ENCODE peak calls at places on chromosomes 13 and 19, in seven cellular contexts. G is Panc1; N is CD8-positive, alpha-beta T cell; Y is ascending aorta; O is transverse colon; Z is upper lobe of left lung; T is pancreas. L is an unnamed sample.

GRCh38 chr13:94478913-94479312 is 569 bp downstream of the DCT start:
- DNase-seq in G (no peak), N (no peak), Y (no peak), O (no peak), Z (no peak), T (no peak), L (no peak)

GRCh38 chr19:52343548-52343947 is 7.5 kb downstream of the ZNF610 start:
- DNase-seq in G (no peak), N (peak), Y (peak), O (peak), Z (peak), T (no peak), L (peak)

GRCh38 chr13:75101997-75102720 is 379.8 kb downstream of the TBC1D4 start:
- DNase-seq in G (no peak), N (no peak), Y (no peak), O (no peak), Z (no peak), T (no peak), L (no peak)

GRCh38 chr13:27791146-27791900 is 960 bp upstream of the GSX1 start:
- DNase-seq in G (no peak), N (no peak), Y (no peak), O (no peak), Z (no peak), T (no peak), L (no peak)

GRCh38 chr19:19588546-19588945 is 29.9 kb downstream of the PBX4 start:
- DNase-seq in G (no peak), N (no peak), Y (no peak), O (no peak), Z (no peak), T (no peak), L (no peak)

GRCh38 chr13:110307697-110308376 is 753 bp downstream of the COL4A2 start:
- DNase-seq in G (no peak), N (no peak), Y (peak), O (no peak), Z (no peak), T (no peak), L (no peak)

GRCh38 chr19:9645466-9645865 is 24.4 kb upstream of the ZNF561 start:
- DNase-seq in G (no peak), N (no peak), Y (no peak), O (no peak), Z (no peak), T (no peak), L (no peak)

GRCh38 chr19:29965529-29965928 is 23.5 kb downstream of the URI1 start:
- DNase-seq in G (no peak), N (no peak), Y (no peak), O (no peak), Z (no peak), T (no peak), L (no peak)

GRCh38 chr13:21616880-21617279 is 12.9 kb upstream of the MICU2 start:
- DNase-seq in G (no peak), N (no peak), Y (no peak), O (peak), Z (no peak), T (no peak), L (no peak)

GRCh38 chr19:19642506-19643157 is 825 bp downstream of the GMIP start:
- DNase-seq in G (no peak), N (peak), Y (no peak), O (peak), Z (peak), T (no peak), L (no peak)

GRCh38 chr19:3949294-3949693 is 16.4 kb downstream of the NMRK2 start:
- DNase-seq in G (no peak), N (no peak), Y (no peak), O (no peak), Z (no peak), T (no peak), L (no peak)

GRCh38 chr19:36136975-36137686 is 2.7 kb upstream of the CAPNS1 start:
- DNase-seq in G (peak), N (no peak), Y (peak), O (peak), Z (peak), T (no peak), L (no peak)

GRCh38 chr19:38577826-38578225 is 39.9 kb downstream of the MAP4K1 start:
- DNase-seq in G (no peak), N (no peak), Y (no peak), O (no peak), Z (peak), T (no peak), L (no peak)

GRCh38 chr13:29994911-29995601 is 144.6 kb upstream of the UBL3 start:
- DNase-seq in G (no peak), N (no peak), Y (no peak), O (no peak), Z (no peak), T (no peak), L (no peak)

GRCh38 chr19:40803857-40804782 is 5.1 kb downstream of the EGLN2 start:
- DNase-seq in G (no peak), N (peak), Y (no peak), O (peak), Z (peak), T (no peak), L (peak)

GRCh38 chr13:46575321-46575721 is 22.4 kb downstream of the LRCH1 start:
- DNase-seq in G (no peak), N (no peak), Y (no peak), O (no peak), Z (no peak), T (no peak), L (no peak)

GRCh38 chr13:99471231-99472202 is 29.8 kb upstream of the TM9SF2 start:
- DNase-seq in G (no peak), N (no peak), Y (no peak), O (no peak), Z (no peak), T (no peak), L (no peak)

GRCh38 chr19:10420444-10421239 is at the start of gene PDE4A:
- DNase-seq in G (no peak), N (no peak), Y (no peak), O (no peak), Z (no peak), T (no peak), L (no peak)

GRCh38 chr19:50759886-50760285 is 10.4 kb upstream of the GPR32 start:
- DNase-seq in G (no peak), N (no peak), Y (no peak), O (no peak), Z (no peak), T (no peak), L (no peak)

GRCh38 chr13:30308548-30308947 is 1.2 kb upstream of the KATNAL1 start:
- DNase-seq in G (no peak), N (no peak), Y (no peak), O (no peak), Z (peak), T (no peak), L (no peak)

GRCh38 chr13:26784704-26785639 is 24.4 kb upstream of the GPR12 start:
- DNase-seq in G (no peak), N (no peak), Y (no peak), O (peak), Z (no peak), T (no peak), L (peak)

GRCh38 chr19:7658219-7658686 is 10.6 kb upstream of the RETN start:
- DNase-seq in G (no peak), N (peak), Y (no peak), O (peak), Z (peak), T (no peak), L (no peak)

GRCh38 chr13:95156208-95156607 is 145.0 kb downstream of the ABCC4 start:
- DNase-seq in G (no peak), N (no peak), Y (no peak), O (no peak), Z (no peak), T (no peak), L (no peak)

GRCh38 chr13:31885994-31886393 is 145.6 kb upstream of the FRY start:
- DNase-seq in G (no peak), N (no peak), Y (no peak), O (no peak), Z (no peak), T (no peak), L (no peak)

GRCh38 chr19:48122421-48122820 is 11.8 kb upstream of the PLA2G4C start:
- DNase-seq in G (no peak), N (no peak), Y (no peak), O (no peak), Z (no peak), T (no peak), L (no peak)

GRCh38 chr19:3175761-3176714 is 2.5 kb upstream of the S1PR4 start:
- DNase-seq in G (no peak), N (peak), Y (no peak), O (peak), Z (peak), T (no peak), L (peak)

DNA sequence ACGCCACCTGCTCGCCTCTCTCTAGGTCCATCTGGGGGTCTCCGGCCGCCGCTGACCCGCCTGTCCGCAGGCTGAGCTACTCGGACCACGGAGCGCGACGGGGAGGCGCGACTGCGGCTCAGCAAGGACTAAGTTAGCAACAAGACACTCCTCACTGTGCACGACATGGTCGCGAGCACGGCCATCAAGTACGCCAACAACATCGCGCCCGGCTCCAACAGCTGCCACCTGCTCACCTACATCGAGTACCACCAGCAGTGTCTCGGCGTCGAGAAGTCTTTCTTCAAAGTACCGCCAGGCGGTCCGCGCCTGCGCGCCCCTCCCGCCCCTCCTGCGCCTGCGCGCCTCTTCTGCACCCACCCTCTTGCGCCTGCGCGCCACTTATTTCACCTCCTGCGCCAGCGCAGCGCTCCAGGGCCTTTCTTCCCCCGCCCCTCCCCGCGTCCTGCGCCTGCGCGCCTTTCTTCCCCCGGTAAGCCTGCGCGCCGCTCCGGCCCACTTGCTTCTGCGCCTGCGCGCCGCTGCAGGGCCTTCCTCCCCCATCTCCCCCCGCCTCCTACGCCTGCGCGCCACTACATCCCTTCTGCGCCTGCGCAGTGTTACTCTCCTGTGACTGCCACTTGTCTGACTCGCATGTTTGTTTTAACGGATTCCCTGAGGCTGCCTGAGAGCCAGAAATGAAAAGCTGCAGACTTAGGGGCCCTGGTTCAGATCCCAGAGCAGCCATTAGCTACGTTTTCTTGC is 63.9 kb downstream of the ACSBG2 start:
- DNase-seq in G (peak), N (peak), Y (peak), O (peak), Z (peak), T (peak), L (peak)
- TF ChIP-seq CTCF in G (no peak), N (peak), Y (peak), O (peak), Z (peak), T (no peak), L (peak)

DNA sequence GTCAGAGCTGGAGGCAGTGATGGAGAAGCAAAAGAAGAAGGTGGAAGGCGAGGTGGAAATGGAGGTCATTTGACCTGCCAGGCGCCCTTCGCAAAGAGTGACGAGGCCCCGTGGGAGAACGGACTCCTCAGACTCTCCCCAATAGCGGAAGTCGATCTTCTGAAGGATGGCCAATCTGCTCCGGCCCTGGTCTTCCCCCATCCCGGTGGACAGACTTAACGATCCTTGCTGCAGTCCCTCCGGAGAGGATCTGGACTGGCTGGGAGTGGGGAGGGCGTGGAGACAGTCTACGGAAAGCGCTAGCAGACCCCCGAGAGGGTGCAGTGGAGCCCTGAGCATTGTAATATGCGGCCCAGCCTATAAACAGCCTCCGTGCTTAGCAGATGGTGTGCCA is 11.9 kb downstream of the EPS8L1 start:
- DNase-seq in G (no peak), N (no peak), Y (no peak), O (no peak), Z (no peak), T (no peak), L (no peak)
- H3K27ac ChIP-seq in G (no peak), N (no peak), Y (no peak), O (no peak), Z (peak), T (no peak), L (no peak)

DNA sequence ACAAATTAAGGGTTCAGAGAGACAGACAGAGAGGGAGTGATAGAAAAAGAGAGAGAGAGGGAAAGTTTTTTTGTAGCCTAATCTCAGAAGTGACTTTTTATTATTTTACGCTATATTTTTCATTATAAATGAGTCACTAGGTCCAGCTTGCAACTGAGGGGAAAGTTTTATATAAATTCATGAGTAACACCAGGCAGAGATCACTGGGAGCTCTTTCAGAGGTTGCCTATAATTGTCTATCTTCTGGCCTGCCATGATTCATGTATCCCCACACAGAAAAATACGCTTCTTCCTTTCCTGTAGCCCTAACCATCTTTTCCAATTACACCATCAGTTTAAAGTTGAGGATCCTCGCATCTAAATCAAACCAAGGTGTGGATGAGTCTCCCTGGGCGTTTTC is 467.9 kb downstream of the SLITRK1 start:
- DNase-seq in G (no peak), N (no peak), Y (no peak), O (no peak), Z (no peak), T (no peak), L (no peak)
- TF ChIP-seq CTCF in G (no peak), N (no peak), Y (no peak), O (no peak), Z (no peak), T (no peak), L (no peak)

GRCh38 chr19:13037161-13037560 is 41.9 kb downstream of the NFIX start:
- DNase-seq in G (no peak), N (no peak), Y (peak), O (no peak), Z (no peak), T (no peak), L (no peak)

GRCh38 chr19:13036366-13036976 is 41.2 kb downstream of the NFIX start:
- DNase-seq in G (no peak), N (no peak), Y (peak), O (peak), Z (peak), T (no peak), L (no peak)

GRCh38 chr19:13039211-13039789 is 44.0 kb downstream of the NFIX start:
- DNase-seq in G (no peak), N (no peak), Y (no peak), O (no peak), Z (no peak), T (no peak), L (no peak)

GRCh38 chr19:13038306-13039210 is 43.3 kb downstream of the NFIX start:
- DNase-seq in G (no peak), N (no peak), Y (no peak), O (no peak), Z (no peak), T (no peak), L (no peak)

GRCh38 chr19:13037718-13038117 is 42.4 kb downstream of the NFIX start:
- DNase-seq in G (no peak), N (no peak), Y (no peak), O (no peak), Z (no peak), T (no peak), L (no peak)
- H3K27ac ChIP-seq in G (peak), N (no peak), Y (peak), O (peak), Z (peak), T (no peak), L (no peak)

GRCh38 chr13:49693191-49693733 is 2.0 kb upstream of the EBPL start:
- DNase-seq in G (no peak), N (no peak), Y (no peak), O (no peak), Z (no peak), T (no peak), L (no peak)

GRCh38 chr13:49694446-49694845 is 3.2 kb upstream of the EBPL start:
- DNase-seq in G (no peak), N (no peak), Y (no peak), O (no peak), Z (no peak), T (no peak), L (no peak)

GRCh38 chr13:49693877-49694276 is 2.6 kb upstream of the EBPL start:
- DNase-seq in G (no peak), N (no peak), Y (no peak), O (no peak), Z (no peak), T (no peak), L (no peak)

GRCh38 chr13:49690133-49690989 is 925 bp downstream of the EBPL start:
- DNase-seq in G (no peak), N (no peak), Y (no peak), O (peak), Z (no peak), T (no peak), L (no peak)

GRCh38 chr13:49690990-49691886 is at the start of gene EBPL:
- DNase-seq in G (no peak), N (peak), Y (peak), O (peak), Z (peak), T (peak), L (peak)
- TF ChIP-seq CTCF in G (no peak), N (peak), Y (no peak), O (no peak), Z (no peak), T (no peak), L (no peak)

GRCh38 chr19:5718579-5719273 is 1.2 kb downstream of the LONP1 start:
- DNase-seq in G (peak), N (no peak), Y (no peak), O (no peak), Z (no peak), T (no peak), L (no peak)
- H3K27ac ChIP-seq in G (peak), N (peak), Y (peak), O (peak), Z (peak), T (no peak), L (peak)